ENCODE peak calls at places on chromosome 1, in four cellular contexts. H is HepG2, X is GM12878, P is H1. Y is an unnamed sample.

GRCh38 chr1:66930823-66931174 is 6.0 kb downstream of the MIER1 start:
- DNase-seq in H (no peak), X (no peak), P (no peak), Y (no peak)

GRCh38 chr1:204598319-204598969 is 82.2 kb downstream of the MDM4 start:
- DNase-seq in H (no peak), X (no peak), P (no peak), Y (no peak)

GRCh38 chr1:115330480-115331013 is 7.5 kb downstream of the NGF start:
- DNase-seq in H (no peak), X (no peak), P (no peak), Y (no peak)

GRCh38 chr1:236240690-236241089 is 41.1 kb downstream of the ERO1B start:
- DNase-seq in H (no peak), X (no peak), P (no peak), Y (no peak)

GRCh38 chr1:170203693-170204092 is 57.9 kb downstream of the NTMT2 start:
- DNase-seq in H (no peak), X (no peak), P (no peak), Y (no peak)

GRCh38 chr1:153386500-153386901 is 4.4 kb downstream of the S100A8 start:
- DNase-seq in H (no peak), X (no peak), P (no peak), Y (no peak)

GRCh38 chr1:243642936-243643335 is 207.1 kb downstream of the AKT3 start:
- DNase-seq in H (no peak), X (no peak), P (no peak), Y (no peak)

GRCh38 chr1:155083865-155084721 is 5.5 kb downstream of the EFNA3 start:
- DNase-seq in H (peak), X (no peak), P (no peak), Y (no peak)

GRCh38 chr1:26109229-26110164 is 2.1 kb upstream of the PDIK1L start:
- DNase-seq in H (no peak), X (no peak), P (no peak), Y (no peak)

GRCh38 chr1:8423134-8423701 is 105.3 kb downstream of the SLC45A1 start:
- DNase-seq in H (no peak), X (no peak), P (peak), Y (peak)

GRCh38 chr1:89808429-89809117 is 12.3 kb upstream of the LRRC8D start:
- DNase-seq in H (peak), X (no peak), P (peak), Y (no peak)

GRCh38 chr1:39585933-39586332 is 9.3 kb upstream of the PABPC4 start:
- DNase-seq in H (no peak), X (no peak), P (no peak), Y (no peak)

GRCh38 chr1:156870734-156871133 is 10.1 kb downstream of the NTRK1 start:
- DNase-seq in H (no peak), X (no peak), P (no peak), Y (no peak)

GRCh38 chr1:220817907-220818306 is 31.2 kb downstream of the MTARC1 start:
- DNase-seq in H (no peak), X (no peak), P (no peak), Y (no peak)

GRCh38 chr1:162373541-162374375 is 2.9 kb downstream of the SPATA46 start:
- DNase-seq in H (no peak), X (no peak), P (no peak), Y (no peak)

DNA sequence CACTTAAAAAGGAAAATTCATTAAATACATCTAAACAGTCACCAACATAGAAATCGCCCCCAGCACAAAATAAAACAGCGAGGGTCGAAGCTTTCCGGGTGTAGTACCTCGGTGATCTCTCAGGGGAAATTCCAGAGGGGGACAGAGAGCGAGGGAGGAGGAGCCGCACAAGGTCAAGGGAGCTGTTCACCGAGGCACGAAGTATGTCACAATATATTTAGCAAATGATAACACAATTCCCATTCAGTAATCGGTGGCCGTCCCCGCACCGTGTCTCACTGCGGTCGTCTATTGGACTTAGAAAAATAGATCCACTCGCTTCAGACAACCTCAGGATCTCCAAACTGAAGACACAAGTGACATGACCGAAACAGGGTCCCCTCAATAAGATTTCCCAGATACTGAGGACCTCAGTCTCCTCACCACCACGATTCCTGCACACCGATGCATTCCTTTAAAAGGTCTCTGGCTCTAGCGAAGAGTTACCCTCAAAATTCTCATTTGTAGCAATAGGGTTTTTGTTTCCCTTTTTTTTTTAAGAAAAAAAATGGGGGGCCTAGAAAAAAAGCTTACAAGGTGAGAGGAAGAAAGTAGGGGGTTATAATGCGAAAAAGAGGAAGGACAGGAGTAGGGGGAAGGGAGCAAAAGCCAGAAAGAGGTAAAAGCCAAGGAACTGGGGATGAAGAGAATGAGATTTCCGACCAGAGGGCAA is 1.1 kb downstream of the LPGAT1 start:
- DNase-seq in H (peak), X (no peak), P (peak), Y (peak)
- TF ChIP-seq SP1 in H (no peak), X (no peak), P (no peak), Y (no peak)

GRCh38 chr1:36008546-36009197 is 75.2 kb upstream of the TEKT2 start:
- DNase-seq in H (peak), X (no peak), P (no peak), Y (no peak)
- TF ChIP-seq SUZ12 in H (no peak), X (no peak), P (no peak), Y (no peak)

GRCh38 chr1:205774277-205775014 is 836 bp downstream of the RAB29 start:
- DNase-seq in H (peak), X (peak), P (peak), Y (peak)
- TF ChIP-seq SP1 in H (no peak), X (no peak), P (no peak), Y (no peak)

GRCh38 chr1:175195281-175195680 is 2.7 kb upstream of the KIAA0040 start:
- DNase-seq in H (no peak), X (no peak), P (no peak), Y (no peak)

GRCh38 chr1:175198332-175198731 is 5.8 kb upstream of the KIAA0040 start:
- DNase-seq in H (no peak), X (no peak), P (no peak), Y (no peak)

GRCh38 chr1:175200626-175201025 is 8.1 kb upstream of the KIAA0040 start:
- DNase-seq in H (no peak), X (no peak), P (no peak), Y (no peak)

GRCh38 chr1:175195798-175196197 is 3.2 kb upstream of the KIAA0040 start:
- DNase-seq in H (no peak), X (no peak), P (no peak), Y (no peak)

DNA sequence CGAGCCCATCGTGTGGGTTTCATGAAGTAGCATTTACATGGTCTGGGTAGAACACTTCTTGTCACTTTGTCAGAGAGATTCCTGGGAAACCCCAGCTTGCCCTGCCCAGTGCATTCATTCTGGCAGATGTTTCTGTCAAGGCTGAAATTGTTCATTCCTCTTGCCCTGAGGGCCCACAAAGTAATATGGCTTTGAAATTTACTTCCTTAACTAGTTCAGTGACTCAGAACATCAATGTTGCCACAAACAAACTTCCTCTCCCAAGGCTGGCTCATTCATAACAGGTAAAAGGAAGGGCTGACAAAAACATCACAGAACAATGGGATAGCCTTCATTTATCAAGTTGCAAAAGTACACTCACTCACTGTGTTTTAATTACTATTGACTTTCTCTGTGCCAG is 5.0 kb upstream of the KIAA0040 start:
- DNase-seq in H (no peak), X (no peak), P (no peak), Y (no peak)
- TF ChIP-seq SUZ12 in H (no peak), X (no peak), P (no peak), Y (no peak)

GRCh38 chr1:111202366-111202706 is 1.9 kb upstream of the DENND2D start:
- DNase-seq in H (no peak), X (no peak), P (no peak), Y (no peak)
- TF ChIP-seq SP1 in H (no peak), X (no peak), P (no peak), Y (no peak)

DNA sequence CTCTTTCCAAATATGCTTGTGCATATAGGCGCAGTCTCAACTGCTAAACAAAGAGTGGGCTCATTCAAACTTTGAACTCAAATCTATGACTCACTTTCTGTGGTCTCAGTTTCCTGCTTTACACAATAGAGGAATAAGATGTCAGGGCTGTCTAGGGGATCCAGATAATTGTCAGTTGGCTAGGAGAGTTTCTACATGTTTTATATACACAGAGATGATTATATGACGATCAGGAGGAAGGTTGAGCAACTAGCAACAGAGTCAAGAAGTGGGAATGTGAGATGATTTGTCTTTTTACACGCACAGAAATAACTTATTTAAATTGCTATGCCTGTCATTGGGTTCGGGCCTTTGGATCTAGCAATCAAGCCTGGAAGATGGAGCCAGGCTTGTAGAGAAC is 299.4 kb upstream of the LYPLAL1 start:
- DNase-seq in H (peak), X (no peak), P (no peak), Y (no peak)
- TF ChIP-seq SUZ12 in H (no peak), X (no peak), P (no peak), Y (no peak)